ENCODE peak calls at places on chromosome 1, in nine cellular contexts. L, R, B, T, C, A, M, H and I are unnamed samples.

GRCh38 chr1:91731815-91732214 is 154.1 kb downstream of the TGFBR3 start:
- DNase-seq in C (no peak), L (no peak), M (no peak), R (peak; percentile 29), H (no peak), T (no peak), B (no peak), A (no peak), I (no peak)

GRCh38 chr1:205526431-205526830 is 22.0 kb downstream of the CDK18 start:
- DNase-seq in C (no peak), T (no peak), L (no peak), H (no peak), B (no peak), R (no peak), M (no peak), A (no peak), I (no peak)

GRCh38 chr1:20823879-20824278 is 36.8 kb upstream of the HP1BP3 start:
- DNase-seq in A (no peak), C (no peak), B (no peak), L (no peak), T (no peak), M (no peak), H (no peak), R (no peak), I (no peak)

GRCh38 chr1:57874426-57874825 is 450.6 kb upstream of the DAB1 start:
- DNase-seq in C (no peak), L (no peak), A (no peak), H (no peak), M (no peak), T (no peak), R (no peak), B (no peak), I (no peak)

GRCh38 chr1:116738673-116739370 is 15.4 kb upstream of the CD2 start:
- DNase-seq in H (no peak), M (no peak), B (no peak), A (no peak), C (no peak), T (no peak), L (no peak), R (no peak), I (no peak)

GRCh38 chr1:185341196-185341781 is 24.2 kb upstream of the IVNS1ABP start:
- DNase-seq in C (no peak), H (no peak), M (no peak), T (no peak), A (no peak), R (no peak), L (no peak), B (no peak), I (no peak)

GRCh38 chr1:66503841-66504470 is 30.0 kb upstream of the SGIP1 start:
- DNase-seq in B (peak; percentile 18), H (peak; percentile 66), A (peak; percentile 39), C (peak; percentile 33), T (peak; percentile 38), L (peak; percentile 74), R (peak; percentile 20), M (no peak), I (peak; percentile 59)

GRCh38 chr1:2213576-2214505 is 14.3 kb upstream of the SKI start:
- DNase-seq in C (no peak), B (peak; percentile 60), R (peak; percentile 93), A (peak; percentile 90), M (peak; percentile 93), H (no peak), T (peak; percentile 71), L (peak; percentile 78), I (no peak)

GRCh38 chr1:56135069-56135863 is 444.1 kb downstream of the PLPP3 start:
- DNase-seq in C (no peak), T (no peak), M (no peak), R (no peak), H (no peak), B (no peak), A (no peak), L (no peak), I (no peak)

GRCh38 chr1:10529096-10529495 is 54.3 kb downstream of the PEX14 start:
- DNase-seq in B (no peak), M (no peak), R (no peak), L (no peak), H (no peak), T (no peak), C (no peak), A (no peak), I (no peak)

GRCh38 chr1:10530281-10530740 is 55.6 kb downstream of the PEX14 start:
- DNase-seq in H (no peak), C (peak; percentile 46), B (peak; percentile 67), L (peak; percentile 52), T (peak; percentile 45), R (peak; percentile 52), A (peak; percentile 37), M (peak; percentile 76), I (peak; percentile 44)

GRCh38 chr1:10530756-10531155 is 56.0 kb downstream of the PEX14 start:
- DNase-seq in L (no peak), T (no peak), R (no peak), C (no peak), H (no peak), A (no peak), M (no peak), B (no peak), I (no peak)

GRCh38 chr1:10529772-10530171 is 55.0 kb downstream of the PEX14 start:
- DNase-seq in A (no peak), L (no peak), R (no peak), C (no peak), H (no peak), M (no peak), B (no peak), T (no peak), I (no peak)

GRCh38 chr1:10528066-10529014 is 53.6 kb downstream of the PEX14 start:
- DNase-seq in B (peak; percentile 50), R (peak; percentile 60), L (no peak), A (peak; percentile 57), M (no peak), C (no peak), H (peak; percentile 60), T (peak; percentile 26), I (no peak)
- TF ChIP-seq POLR2A in B (peak; percentile 12), R (no peak), L (no peak), A (no peak), M (no peak), C (no peak), H (no peak), T (no peak), I (no peak)

GRCh38 chr1:211515090-211516023 is 23.4 kb upstream of the RD3 start:
- DNase-seq in M (peak; percentile 53), C (peak; percentile 96), T (peak; percentile 94), L (peak; percentile 74), R (peak; percentile 53), B (peak; percentile 96), A (peak; percentile 80), H (peak; percentile 98), I (peak; percentile 99)
- TF ChIP-seq POLR2A in M (no peak), C (peak; percentile 62), T (peak; percentile 96), L (no peak), R (no peak), B (peak; percentile 80), A (no peak), H (peak; percentile 84), I (peak; percentile 13)

GRCh38 chr1:147558045-147558444 is 16.7 kb downstream of the BCL9 start:
- DNase-seq in M (no peak), H (no peak), T (no peak), C (no peak), L (no peak), R (no peak), B (no peak), A (no peak), I (no peak)

GRCh38 chr1:147562819-147563218 is 21.5 kb downstream of the BCL9 start:
- DNase-seq in M (no peak), L (no peak), T (no peak), B (no peak), A (no peak), H (no peak), C (no peak), R (no peak), I (no peak)

GRCh38 chr1:147561473-147561840 is 20.2 kb downstream of the BCL9 start:
- DNase-seq in L (no peak), H (no peak), A (no peak), B (no peak), M (no peak), T (no peak), C (no peak), R (no peak), I (no peak)

GRCh38 chr1:147556643-147557042 is 15.3 kb downstream of the BCL9 start:
- DNase-seq in H (no peak), B (no peak), A (no peak), M (no peak), T (no peak), C (no peak), L (no peak), R (no peak), I (no peak)

DNA sequence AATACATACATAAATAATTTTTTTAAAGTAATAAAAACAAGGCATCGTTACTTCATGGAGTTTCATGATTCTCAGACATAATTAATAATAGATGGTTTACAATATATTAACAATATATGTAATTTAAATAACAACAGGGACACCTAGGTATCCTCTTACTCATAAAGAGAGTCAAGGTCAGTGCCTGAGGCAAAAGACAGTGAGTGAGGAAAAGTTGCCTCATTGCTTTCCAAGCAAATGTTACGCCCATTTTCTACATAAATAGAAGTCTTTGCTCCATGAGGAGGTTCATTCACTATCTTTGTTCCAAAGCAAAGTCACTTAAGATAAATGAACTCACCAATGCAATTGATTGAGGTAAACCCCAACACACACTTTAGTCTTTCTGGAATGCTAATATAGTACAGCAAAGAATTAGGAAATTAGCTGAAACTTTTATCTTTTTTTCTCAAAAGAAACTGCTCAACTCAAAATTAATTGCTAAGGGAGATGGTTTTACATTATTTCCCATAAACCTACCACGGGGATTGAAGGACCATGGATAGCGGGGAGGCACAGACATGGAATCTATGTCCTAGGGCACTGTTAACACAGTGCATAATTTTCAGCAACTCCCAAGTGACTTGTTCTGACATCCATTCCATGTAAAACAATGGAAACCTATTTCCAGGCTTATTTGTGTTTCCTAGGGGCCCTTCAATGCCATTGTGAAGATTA is 19.6 kb downstream of the BCL9 start:
- DNase-seq in A (no peak), H (no peak), R (no peak), C (no peak), B (no peak), T (no peak), L (no peak), M (no peak), I (no peak)
- TF ChIP-seq POLR2A in A (no peak), H (no peak), R (no peak), C (no peak), B (no peak), T (no peak), L (no peak), M (no peak), I (no peak)

DNA sequence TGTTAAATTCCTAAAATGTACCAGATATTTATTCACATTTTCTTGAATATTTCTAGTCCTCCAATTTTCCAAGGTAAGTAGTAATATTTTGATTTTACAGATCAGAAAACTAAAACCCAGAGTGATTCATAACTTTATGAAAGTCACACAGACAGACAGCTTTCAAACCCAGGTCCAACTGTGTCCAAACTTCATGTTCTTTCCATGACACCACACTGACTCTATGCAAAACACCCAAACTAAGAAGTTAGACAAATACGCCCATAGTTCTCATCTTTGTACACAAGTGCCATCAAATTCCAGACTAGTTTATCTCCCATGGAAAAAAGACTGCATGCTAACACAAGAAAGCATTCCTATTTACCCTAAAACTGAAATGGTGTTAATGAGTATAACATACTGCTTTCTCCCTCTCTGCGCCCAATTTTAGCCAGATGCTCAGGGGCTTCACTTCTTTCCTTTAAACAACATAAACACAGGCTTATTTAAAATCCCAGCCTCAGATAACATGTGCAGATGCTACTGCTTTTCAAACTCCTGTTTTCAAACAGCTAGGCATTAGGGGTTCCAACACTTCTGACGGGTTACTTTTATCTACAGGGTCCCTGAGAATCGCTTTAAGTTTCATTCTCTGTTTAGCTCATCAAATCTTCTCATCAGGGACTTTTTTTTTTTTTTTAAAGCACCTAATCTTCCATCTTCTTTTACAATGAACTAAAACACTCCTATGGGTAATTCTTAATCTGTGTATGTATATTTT is 44.6 kb downstream of the WASF2 start:
- DNase-seq in H (no peak), M (no peak), B (no peak), L (no peak), R (no peak), T (no peak), C (no peak), A (no peak), I (no peak)
- TF ChIP-seq POLR2A in H (no peak), M (no peak), B (no peak), L (no peak), R (no peak), T (no peak), C (no peak), A (no peak), I (no peak)